ENCODE peak calls at places on chromosome 14, in five cellular contexts. One of them, this sample, is unnamed.

GRCh38 chr14:102474934-102475333 is 34.6 kb downstream of the ANKRD9 start:
- DNase-seq in thyroid gland: peak
- DNase-seq in mesothelial cell of epicardium: no peak
- DNase-seq in GM20000: no peak
- DNase-seq in heart right ventricle: peak
- DNase-seq in this sample: peak

GRCh38 chr14:98593361-98593761 is 678.6 kb downstream of the BCL11B start:
- DNase-seq in thyroid gland: no peak
- DNase-seq in mesothelial cell of epicardium: no peak
- DNase-seq in GM20000: no peak
- DNase-seq in heart right ventricle: no peak
- DNase-seq in this sample: no peak

GRCh38 chr14:77505031-77505430 is 6.4 kb upstream of the ISM2 start:
- DNase-seq in thyroid gland: no peak
- DNase-seq in mesothelial cell of epicardium: no peak
- DNase-seq in GM20000: no peak
- DNase-seq in heart right ventricle: no peak
- DNase-seq in this sample: no peak

GRCh38 chr14:96053600-96054381 is 14.6 kb downstream of the C14orf132 start:
- DNase-seq in thyroid gland: peak
- DNase-seq in mesothelial cell of epicardium: no peak
- DNase-seq in GM20000: no peak
- DNase-seq in heart right ventricle: peak
- DNase-seq in this sample: peak

GRCh38 chr14:35366048-35366428 is 38.5 kb downstream of the NFKBIA start:
- DNase-seq in thyroid gland: no peak
- DNase-seq in mesothelial cell of epicardium: no peak
- DNase-seq in GM20000: no peak
- DNase-seq in heart right ventricle: no peak
- DNase-seq in this sample: no peak

GRCh38 chr14:22026527-22026926 is 352.9 kb upstream of the OR4E1 start:
- DNase-seq in thyroid gland: no peak
- DNase-seq in mesothelial cell of epicardium: no peak
- DNase-seq in GM20000: no peak
- DNase-seq in heart right ventricle: no peak
- DNase-seq in this sample: no peak

GRCh38 chr14:61178226-61179060 is 102.7 kb downstream of the TMEM30B start:
- DNase-seq in thyroid gland: no peak
- DNase-seq in mesothelial cell of epicardium: no peak
- DNase-seq in GM20000: no peak
- DNase-seq in heart right ventricle: no peak
- DNase-seq in this sample: no peak

GRCh38 chr14:37550511-37550910 is 44.5 kb downstream of the FOXA1 start:
- DNase-seq in thyroid gland: no peak
- DNase-seq in mesothelial cell of epicardium: no peak
- DNase-seq in GM20000: no peak
- DNase-seq in heart right ventricle: no peak
- DNase-seq in this sample: no peak

GRCh38 chr14:98198385-98198784 is 1073.6 kb downstream of the BCL11B start:
- DNase-seq in thyroid gland: no peak
- DNase-seq in mesothelial cell of epicardium: no peak
- DNase-seq in GM20000: peak
- DNase-seq in heart right ventricle: no peak
- DNase-seq in this sample: no peak

GRCh38 chr14:32018391-32019092 is 58.6 kb upstream of the ARHGAP5 start:
- DNase-seq in thyroid gland: no peak
- DNase-seq in mesothelial cell of epicardium: no peak
- DNase-seq in GM20000: no peak
- DNase-seq in heart right ventricle: no peak
- DNase-seq in this sample: no peak

GRCh38 chr14:25032092-25032784 is 17.7 kb downstream of the STXBP6 start:
- DNase-seq in thyroid gland: no peak
- DNase-seq in mesothelial cell of epicardium: no peak
- DNase-seq in GM20000: no peak
- DNase-seq in heart right ventricle: no peak
- DNase-seq in this sample: peak

GRCh38 chr14:58138065-58138718 is 13.8 kb downstream of the ARMH4 start:
- DNase-seq in thyroid gland: no peak
- DNase-seq in mesothelial cell of epicardium: no peak
- DNase-seq in GM20000: no peak
- DNase-seq in heart right ventricle: no peak
- DNase-seq in this sample: no peak

GRCh38 chr14:32491413-32492016 is 162.4 kb downstream of the AKAP6 start:
- DNase-seq in thyroid gland: no peak
- DNase-seq in mesothelial cell of epicardium: no peak
- DNase-seq in GM20000: no peak
- DNase-seq in heart right ventricle: no peak
- DNase-seq in this sample: no peak

GRCh38 chr14:94771906-94772468 is 2.1 kb upstream of the GSC start:
- DNase-seq in thyroid gland: no peak
- DNase-seq in mesothelial cell of epicardium: no peak
- DNase-seq in GM20000: no peak
- DNase-seq in heart right ventricle: no peak
- DNase-seq in this sample: no peak

GRCh38 chr14:80434574-80435321 is 223.4 kb upstream of the DIO2 start:
- DNase-seq in thyroid gland: peak
- DNase-seq in mesothelial cell of epicardium: no peak
- DNase-seq in GM20000: no peak
- DNase-seq in heart right ventricle: no peak
- DNase-seq in this sample: no peak

GRCh38 chr14:68551045-68551683 is 241.7 kb downstream of the ZFP36L1 start:
- DNase-seq in thyroid gland: no peak
- DNase-seq in mesothelial cell of epicardium: no peak
- DNase-seq in GM20000: no peak
- DNase-seq in heart right ventricle: no peak
- DNase-seq in this sample: no peak

DNA sequence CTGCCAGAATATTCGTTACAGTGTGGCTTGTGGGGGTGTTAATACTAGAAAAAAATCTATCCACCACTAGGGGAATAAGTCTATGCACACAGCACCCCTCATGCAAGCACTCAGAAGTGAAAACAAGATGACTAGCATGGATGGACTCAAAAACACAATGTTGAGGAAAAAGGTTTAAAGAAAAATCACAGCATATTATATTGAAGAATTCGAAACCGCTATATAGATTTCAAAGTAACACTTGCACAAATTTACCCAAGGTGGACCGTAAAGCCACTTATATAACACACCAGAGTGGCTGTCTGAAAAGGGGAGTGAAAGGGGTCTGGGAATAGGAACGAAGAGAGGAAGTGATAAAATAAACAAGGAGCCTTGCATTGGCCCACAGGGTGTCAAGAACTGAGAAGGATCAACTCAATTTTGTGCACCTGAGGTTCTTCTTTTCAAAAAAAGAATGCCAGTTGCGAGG is 540 bp downstream of the ABCD4 start:
- DNase-seq in thyroid gland: no peak
- DNase-seq in mesothelial cell of epicardium: no peak
- DNase-seq in GM20000: peak
- DNase-seq in heart right ventricle: no peak
- DNase-seq in this sample: no peak
- TF ChIP-seq CTCF in thyroid gland: peak
- TF ChIP-seq CTCF in mesothelial cell of epicardium: no peak
- TF ChIP-seq CTCF in GM20000: no peak
- TF ChIP-seq CTCF in heart right ventricle: no peak
- TF ChIP-seq CTCF in this sample: peak

GRCh38 chr14:92603309-92604257 is 90.0 kb downstream of the RIN3 start:
- DNase-seq in thyroid gland: peak
- DNase-seq in mesothelial cell of epicardium: no peak
- DNase-seq in GM20000: no peak
- DNase-seq in heart right ventricle: peak
- DNase-seq in this sample: peak
- TF ChIP-seq CTCF in thyroid gland: peak
- TF ChIP-seq CTCF in mesothelial cell of epicardium: no peak
- TF ChIP-seq CTCF in GM20000: no peak
- TF ChIP-seq CTCF in heart right ventricle: no peak
- TF ChIP-seq CTCF in this sample: no peak

GRCh38 chr14:73280903-73281302 is 43.6 kb downstream of the PAPLN start:
- DNase-seq in thyroid gland: no peak
- DNase-seq in mesothelial cell of epicardium: no peak
- DNase-seq in GM20000: no peak
- DNase-seq in heart right ventricle: no peak
- DNase-seq in this sample: no peak
- TF ChIP-seq CTCF in thyroid gland: no peak
- TF ChIP-seq CTCF in mesothelial cell of epicardium: no peak
- TF ChIP-seq CTCF in GM20000: no peak
- TF ChIP-seq CTCF in heart right ventricle: no peak
- TF ChIP-seq CTCF in this sample: no peak

GRCh38 chr14:64943556-64943955 is 1.0 kb upstream of the GPX2 start:
- DNase-seq in thyroid gland: no peak
- DNase-seq in mesothelial cell of epicardium: no peak
- DNase-seq in GM20000: no peak
- DNase-seq in heart right ventricle: no peak
- DNase-seq in this sample: no peak
- TF ChIP-seq CTCF in thyroid gland: no peak
- TF ChIP-seq CTCF in mesothelial cell of epicardium: no peak
- TF ChIP-seq CTCF in GM20000: no peak
- TF ChIP-seq CTCF in heart right ventricle: no peak
- TF ChIP-seq CTCF in this sample: no peak